ENCODE peak calls at places on chromosomes 5 and 9, in five cellular contexts. E is NT2/D1, R is GM12878, W is H1, A is HepG2. P is an unnamed sample.

GRCh38 chr5:150489358-150490295 is 18.3 kb upstream of the NDST1 start:
- DNase-seq in E (no peak), A (no peak), W (no peak), R (peak; percentile 56), P (no peak)

GRCh38 chr9:19634881-19635280 is 154.0 kb downstream of the SLC24A2 start:
- DNase-seq in E (no peak), R (no peak), W (no peak), A (no peak), P (no peak)

GRCh38 chr9:84754896-84755295 is 85.4 kb downstream of the NTRK2 start:
- DNase-seq in R (no peak), E (no peak), A (no peak), W (no peak), P (no peak)

GRCh38 chr5:102421647-102422046 is 77.2 kb downstream of the SLCO6A1 start:
- DNase-seq in R (no peak), W (no peak), A (peak; percentile 20), E (no peak), P (no peak)

GRCh38 chr5:135993894-135994514 is 34.8 kb upstream of the TGFBI start:
- DNase-seq in A (peak; percentile 39), E (no peak), W (no peak), R (no peak), P (no peak)

GRCh38 chr5:139639619-139640431 is 8.3 kb upstream of the CXXC5 start:
- DNase-seq in E (no peak), R (no peak), W (peak; percentile 48), A (no peak), P (no peak)

GRCh38 chr5:52842111-52842510 is 54.4 kb downstream of the ITGA1 start:
- DNase-seq in E (no peak), W (no peak), A (no peak), R (no peak), P (no peak)

GRCh38 chr9:130936285-130937117 is 2.5 kb downstream of the FIBCD1 start:
- DNase-seq in W (peak; percentile 76), R (no peak), A (peak; percentile 28), E (peak; percentile 76), P (no peak)

GRCh38 chr9:69472101-69472625 is 147.1 kb downstream of the ENTREP1 start:
- DNase-seq in W (peak; percentile 28), E (no peak), A (no peak), R (no peak), P (no peak)

GRCh38 chr9:34996905-34997279 is 7.3 kb downstream of the DNAJB5 start:
- DNase-seq in R (no peak), W (no peak), A (no peak), E (no peak), P (no peak)

GRCh38 chr9:131817627-131818026 is 77.8 kb upstream of the RAPGEF1 start:
- DNase-seq in R (no peak), A (no peak), E (no peak), W (no peak), P (no peak)

GRCh38 chr9:31253800-31254762 is 1130.4 kb upstream of the ACO1 start:
- DNase-seq in E (no peak), W (no peak), R (no peak), A (no peak), P (no peak)

GRCh38 chr9:76342862-76343261 is 51.4 kb downstream of the RFK start:
- DNase-seq in W (no peak), R (no peak), E (no peak), A (no peak), P (no peak)

GRCh38 chr5:176810084-176810597 is at the start of gene UNC5A:
- DNase-seq in R (no peak), E (no peak), W (peak; percentile 93), A (no peak), P (peak; percentile 88)

GRCh38 chr9:136222166-136222895 is 17.4 kb upstream of the LHX3 start:
- DNase-seq in A (no peak), E (no peak), W (no peak), R (no peak), P (no peak)

GRCh38 chr5:101977729-101978345 is 318.2 kb downstream of the SLCO4C1 start:
- DNase-seq in W (no peak), A (peak; percentile 49), E (peak; percentile 28), R (peak; percentile 9), P (peak; percentile 37)

GRCh38 chr5:6692906-6693305 is 20.3 kb upstream of the TENT4A start:
- DNase-seq in A (no peak), E (no peak), R (no peak), W (no peak), P (no peak)

GRCh38 chr5:32241034-32241783 is 67.1 kb upstream of the GOLPH3 start:
- DNase-seq in W (no peak), R (no peak), E (no peak), A (no peak), P (no peak)

GRCh38 chr9:94827584-94828304 is 101.2 kb downstream of the AOPEP start:
- DNase-seq in A (peak; percentile 96), E (no peak), R (no peak), W (peak; percentile 10), P (no peak)

GRCh38 chr5:135223891-135224625 is 175.0 kb downstream of the MACROH2A1 start:
- DNase-seq in R (no peak), W (no peak), E (no peak), A (no peak), P (no peak)

GRCh38 chr5:181260720-181261319 is at the start of gene TRIM52:
- DNase-seq in A (peak; percentile 91), R (peak; percentile 77), W (peak; percentile 94), E (peak; percentile 63), P (peak; percentile 89)

GRCh38 chr5:66892715-66893114 is 296.5 kb downstream of the MAST4 start:
- DNase-seq in E (no peak), A (no peak), R (no peak), W (no peak), P (no peak)

GRCh38 chr5:156380846-156381245 is 53.9 kb downstream of the SGCD start:
- DNase-seq in E (no peak), W (no peak), R (no peak), A (no peak), P (no peak)

GRCh38 chr5:91383956-91384300 is 811 bp upstream of the ARRDC3 start:
- DNase-seq in R (peak; percentile 25), A (peak; percentile 1), E (no peak), W (no peak), P (no peak)

GRCh38 chr9:109098221-109098959 is 21.4 kb downstream of the TMEM245 start:
- DNase-seq in E (no peak), W (no peak), A (peak; percentile 68), R (no peak), P (peak; percentile 39)

GRCh38 chr5:73365301-73365853 is 83.2 kb downstream of the FOXD1 start:
- DNase-seq in R (no peak), A (no peak), E (no peak), W (no peak), P (no peak)

GRCh38 chr5:125372694-125373621 is 626.5 kb upstream of the ZNF608 start:
- DNase-seq in W (no peak), A (no peak), E (peak; percentile 62), R (no peak), P (no peak)

GRCh38 chr5:151106073-151106472 is 25.2 kb upstream of the TNIP1 start:
- DNase-seq in W (no peak), R (no peak), E (no peak), A (no peak), P (no peak)

GRCh38 chr9:121057821-121058220 is 7.7 kb upstream of the C5 start:
- DNase-seq in W (no peak), R (no peak), E (no peak), A (no peak), P (no peak)

GRCh38 chr5:41842777-41843176 is 27.4 kb downstream of the OXCT1 start:
- DNase-seq in A (no peak), R (peak; percentile 46), E (no peak), W (no peak), P (no peak)

DNA sequence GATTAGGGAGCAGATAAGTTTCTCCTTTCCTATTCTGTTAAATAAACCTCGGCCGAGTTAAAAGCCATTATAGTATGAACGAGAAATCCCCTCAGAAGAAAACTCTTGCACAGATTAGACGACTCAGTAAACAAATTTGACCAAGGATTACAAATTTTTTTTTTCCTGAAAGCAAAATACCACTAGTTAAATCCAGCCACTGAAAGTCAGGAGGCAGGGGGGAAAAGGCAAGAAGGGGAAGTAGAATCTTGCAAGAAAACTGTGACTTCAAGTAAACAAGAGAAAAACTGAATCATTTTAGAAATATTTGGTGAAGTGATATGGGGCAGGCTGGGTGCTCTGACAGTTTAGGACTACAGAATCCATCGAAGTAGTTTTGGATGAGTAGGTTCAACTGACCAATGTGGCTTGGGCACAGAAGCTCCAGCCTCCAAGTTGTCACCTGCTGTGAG is 251.0 kb downstream of the DENND1A start:
- DNase-seq in W (no peak), R (no peak), E (no peak), A (peak; percentile 76), P (no peak)
- TF ChIP-seq SUZ12 in W (no peak), R (no peak), E (no peak), A (no peak), P (no peak)

GRCh38 chr5:35127006-35127405 is 79.3 kb upstream of the AGXT2 start:
- DNase-seq in A (no peak), W (no peak), R (no peak), E (no peak), P (no peak)

GRCh38 chr5:35122819-35123218 is 75.1 kb upstream of the AGXT2 start:
- DNase-seq in W (no peak), A (peak; percentile 10), E (no peak), R (no peak), P (no peak)

GRCh38 chr5:35120745-35121144 is 73.0 kb upstream of the AGXT2 start:
- DNase-seq in W (no peak), A (no peak), R (no peak), E (no peak), P (no peak)

GRCh38 chr5:35125746-35126145 is 78.0 kb upstream of the AGXT2 start:
- DNase-seq in W (no peak), R (no peak), E (no peak), A (peak; percentile 21), P (no peak)

GRCh38 chr5:35124932-35125331 is 77.2 kb upstream of the AGXT2 start:
- DNase-seq in R (no peak), W (no peak), E (no peak), A (no peak), P (no peak)
- TF ChIP-seq SUZ12 in R (no peak), W (no peak), E (no peak), A (no peak), P (no peak)

GRCh38 chr5:86463339-86463738 is 154.4 kb upstream of the COX7C start:
- DNase-seq in R (no peak), W (no peak), E (no peak), A (peak; percentile 1), P (no peak)

GRCh38 chr5:86465052-86465838 is 152.5 kb upstream of the COX7C start:
- DNase-seq in W (no peak), E (no peak), A (no peak), R (no peak), P (no peak)

GRCh38 chr5:86461169-86461956 is 156.4 kb upstream of the COX7C start:
- DNase-seq in A (peak; percentile 27), E (no peak), R (no peak), W (no peak), P (no peak)

DNA sequence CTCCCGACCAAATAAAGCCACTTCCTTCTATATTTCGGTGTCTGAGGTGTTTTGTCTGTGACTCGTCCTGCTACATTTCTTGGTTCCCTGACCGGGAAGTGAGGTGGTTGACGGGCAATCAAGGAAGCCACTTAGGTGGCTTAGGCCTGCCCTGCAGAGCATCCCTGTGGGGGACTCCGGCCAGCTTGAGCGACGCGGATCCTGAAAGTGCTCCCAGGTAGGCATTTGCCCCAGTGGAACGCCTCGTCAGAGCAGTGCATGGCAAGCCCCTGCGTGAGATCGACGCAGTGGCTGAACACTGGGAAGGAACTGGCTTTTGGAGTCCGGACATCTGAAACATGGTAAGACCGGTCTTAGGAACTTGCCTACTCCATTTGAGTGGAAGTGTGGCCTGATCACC is 157.2 kb upstream of the COX7C start:
- DNase-seq in A (no peak), R (no peak), E (no peak), W (no peak), P (no peak)
- TF ChIP-seq SUZ12 in A (no peak), R (no peak), E (no peak), W (no peak), P (no peak)

GRCh38 chr9:36997414-36997813 is 36.7 kb downstream of the PAX5 start:
- DNase-seq in A (no peak), W (no peak), R (no peak), E (no peak), P (no peak)
- TF ChIP-seq SUZ12 in A (no peak), W (no peak), R (no peak), E (no peak), P (no peak)